ENCODE peak calls at places on chromosomes 6 and 20, in four cellular contexts. One of them, this sample, is unnamed.

GRCh38 chr6:163151212-163151611 is 263.3 kb upstream of the QKI start:
- DNase-seq in AG09319: no peak
- DNase-seq in HFFc6: no peak
- DNase-seq in endothelial cell of umbilical vein: no peak
- DNase-seq in this sample: no peak

GRCh38 chr20:38805502-38805957 is at the start of gene PPP1R16B:
- DNase-seq in AG09319: no peak
- DNase-seq in HFFc6: no peak
- DNase-seq in endothelial cell of umbilical vein: peak; percentile 72
- DNase-seq in this sample: no peak

GRCh38 chr6:166515072-166515810 is 71.2 kb downstream of the RAMACL start:
- DNase-seq in AG09319: peak; percentile 28
- DNase-seq in HFFc6: peak; percentile 83
- DNase-seq in endothelial cell of umbilical vein: peak; percentile 56
- DNase-seq in this sample: peak; percentile 59

GRCh38 chr6:163943647-163944395 is 529.3 kb downstream of the QKI start:
- DNase-seq in AG09319: no peak
- DNase-seq in HFFc6: no peak
- DNase-seq in endothelial cell of umbilical vein: no peak
- DNase-seq in this sample: no peak

GRCh38 chr6:123849406-123849805 is 45.7 kb downstream of the NKAIN2 start:
- DNase-seq in AG09319: no peak
- DNase-seq in HFFc6: no peak
- DNase-seq in endothelial cell of umbilical vein: no peak
- DNase-seq in this sample: no peak

GRCh38 chr6:113318553-113318952 is 538.6 kb upstream of the MARCKS start:
- DNase-seq in AG09319: no peak
- DNase-seq in HFFc6: no peak
- DNase-seq in endothelial cell of umbilical vein: peak; percentile 71
- DNase-seq in this sample: no peak

GRCh38 chr6:30350519-30350918 is 5.6 kb downstream of the RPP21 start:
- DNase-seq in AG09319: no peak
- DNase-seq in HFFc6: no peak
- DNase-seq in endothelial cell of umbilical vein: no peak
- DNase-seq in this sample: no peak

GRCh38 chr20:1301031-1301529 is 27.9 kb downstream of the SDCBP2 start:
- DNase-seq in AG09319: no peak
- DNase-seq in HFFc6: peak; percentile 31
- DNase-seq in endothelial cell of umbilical vein: peak; percentile 64
- DNase-seq in this sample: no peak

GRCh38 chr6:155152211-155153076 is 111.4 kb upstream of the CLDN20 start:
- DNase-seq in AG09319: no peak
- DNase-seq in HFFc6: no peak
- DNase-seq in endothelial cell of umbilical vein: no peak
- DNase-seq in this sample: no peak

GRCh38 chr6:28335564-28336283 is at the start of gene ZSCAN31:
- DNase-seq in AG09319: peak; percentile 91
- DNase-seq in HFFc6: peak; percentile 97
- DNase-seq in endothelial cell of umbilical vein: peak; percentile 98
- DNase-seq in this sample: peak; percentile 98

GRCh38 chr6:139539852-139540251 is 165.4 kb upstream of the CITED2 start:
- DNase-seq in AG09319: peak; percentile 77
- DNase-seq in HFFc6: peak; percentile 95
- DNase-seq in endothelial cell of umbilical vein: peak; percentile 13
- DNase-seq in this sample: peak; percentile 59

GRCh38 chr6:583116-583515 is 73.8 kb downstream of the HUS1B start:
- DNase-seq in AG09319: no peak
- DNase-seq in HFFc6: no peak
- DNase-seq in endothelial cell of umbilical vein: no peak
- DNase-seq in this sample: no peak

GRCh38 chr6:44133981-44134711 is 6.8 kb downstream of the TMEM63B start:
- DNase-seq in AG09319: no peak
- DNase-seq in HFFc6: no peak
- DNase-seq in endothelial cell of umbilical vein: no peak
- DNase-seq in this sample: no peak

GRCh38 chr20:63898882-63899558 is 4.1 kb downstream of the DNAJC5 start:
- DNase-seq in AG09319: no peak
- DNase-seq in HFFc6: no peak
- DNase-seq in endothelial cell of umbilical vein: no peak
- DNase-seq in this sample: no peak

GRCh38 chr6:106530502-106530901 is 98.8 kb downstream of the RTN4IP1 start:
- DNase-seq in AG09319: no peak
- DNase-seq in HFFc6: no peak
- DNase-seq in endothelial cell of umbilical vein: peak; percentile 86
- DNase-seq in this sample: peak; percentile 66

GRCh38 chr6:126631343-126631742 is 291.4 kb downstream of the CENPW start:
- DNase-seq in AG09319: no peak
- DNase-seq in HFFc6: no peak
- DNase-seq in endothelial cell of umbilical vein: no peak
- DNase-seq in this sample: peak; percentile 11

GRCh38 chr6:56806368-56806767 is 148.5 kb upstream of the BEND6 start:
- DNase-seq in AG09319: no peak
- DNase-seq in HFFc6: no peak
- DNase-seq in endothelial cell of umbilical vein: no peak
- DNase-seq in this sample: no peak

GRCh38 chr20:63440366-63440955 is 32.0 kb downstream of the KCNQ2 start:
- DNase-seq in AG09319: no peak
- DNase-seq in HFFc6: no peak
- DNase-seq in endothelial cell of umbilical vein: no peak
- DNase-seq in this sample: no peak

GRCh38 chr20:4150095-4150492 is 134.7 kb upstream of the RNF24 start:
- DNase-seq in AG09319: no peak
- DNase-seq in HFFc6: peak; percentile 30
- DNase-seq in endothelial cell of umbilical vein: peak; percentile 21
- DNase-seq in this sample: no peak

GRCh38 chr6:56911847-56912246 is 43.1 kb upstream of the BEND6 start:
- DNase-seq in AG09319: peak; percentile 27
- DNase-seq in HFFc6: peak; percentile 70
- DNase-seq in endothelial cell of umbilical vein: no peak
- DNase-seq in this sample: peak; percentile 79

GRCh38 chr6:124298682-124299081 is 495.0 kb downstream of the NKAIN2 start:
- DNase-seq in AG09319: no peak
- DNase-seq in HFFc6: no peak
- DNase-seq in endothelial cell of umbilical vein: no peak
- DNase-seq in this sample: no peak

GRCh38 chr20:10992776-10993175 is 319.0 kb upstream of the JAG1 start:
- DNase-seq in AG09319: no peak
- DNase-seq in HFFc6: no peak
- DNase-seq in endothelial cell of umbilical vein: no peak
- DNase-seq in this sample: no peak

GRCh38 chr6:21732731-21733130 is 139.2 kb downstream of the SOX4 start:
- DNase-seq in AG09319: no peak
- DNase-seq in HFFc6: no peak
- DNase-seq in endothelial cell of umbilical vein: no peak
- DNase-seq in this sample: no peak

GRCh38 chr6:34546551-34547321 is 9.4 kb downstream of the SPDEF start:
- DNase-seq in AG09319: no peak
- DNase-seq in HFFc6: no peak
- DNase-seq in endothelial cell of umbilical vein: peak; percentile 18
- DNase-seq in this sample: no peak

GRCh38 chr20:41047975-41048305 is 19.3 kb downstream of the TOP1 start:
- DNase-seq in AG09319: no peak
- DNase-seq in HFFc6: no peak
- DNase-seq in endothelial cell of umbilical vein: no peak
- DNase-seq in this sample: no peak

GRCh38 chr6:144528605-144529425 is 243.7 kb downstream of the UTRN start:
- DNase-seq in AG09319: no peak
- DNase-seq in HFFc6: no peak
- DNase-seq in endothelial cell of umbilical vein: no peak
- DNase-seq in this sample: no peak

GRCh38 chr6:14762077-14762476 is 483.8 kb upstream of the JARID2 start:
- DNase-seq in AG09319: no peak
- DNase-seq in HFFc6: no peak
- DNase-seq in endothelial cell of umbilical vein: no peak
- DNase-seq in this sample: no peak

GRCh38 chr6:152952866-152953509 is 29.9 kb downstream of the FBXO5 start:
- DNase-seq in AG09319: no peak
- DNase-seq in HFFc6: peak; percentile 61
- DNase-seq in endothelial cell of umbilical vein: peak; percentile 55
- DNase-seq in this sample: peak; percentile 16

GRCh38 chr20:20148774-20149173 is 96.4 kb downstream of the CFAP61 start:
- DNase-seq in AG09319: no peak
- DNase-seq in HFFc6: no peak
- DNase-seq in endothelial cell of umbilical vein: no peak
- DNase-seq in this sample: no peak

DNA sequence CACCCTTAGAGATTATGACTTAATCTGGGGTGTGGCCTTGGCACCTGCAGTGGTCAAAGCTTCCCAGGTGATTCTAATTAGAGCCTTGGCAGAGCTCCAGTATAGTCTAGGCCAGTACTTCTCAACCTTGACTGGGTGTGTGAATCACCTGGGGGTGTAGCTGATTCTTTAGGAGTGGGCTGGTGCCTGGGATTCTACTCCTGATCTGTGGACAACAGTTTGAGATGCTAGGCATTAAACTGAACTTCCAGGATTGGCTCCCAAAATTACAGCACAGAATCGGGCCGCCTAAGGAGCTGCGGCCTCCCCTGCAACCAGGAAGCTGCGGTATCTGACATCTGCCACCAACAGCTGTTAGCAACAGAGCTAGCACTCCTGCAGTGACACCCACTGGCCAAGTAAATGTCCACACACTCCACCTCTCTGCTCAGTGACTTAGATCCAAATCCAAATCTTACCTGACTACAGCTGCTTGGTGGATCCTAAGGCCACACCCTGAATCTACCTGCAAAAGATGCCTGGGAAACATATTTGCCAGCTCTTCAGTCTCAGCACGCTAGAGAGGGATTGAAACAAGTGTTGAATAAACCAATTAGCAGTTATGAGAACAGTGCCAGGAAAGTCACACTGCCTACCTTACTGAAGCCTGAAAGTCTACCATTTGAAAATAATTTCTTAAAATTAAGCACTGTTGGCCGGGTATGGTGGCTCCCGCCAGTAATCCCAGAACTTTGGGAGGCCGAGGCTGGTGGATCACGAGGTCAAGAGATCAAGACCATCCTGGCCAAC is 126.7 kb downstream of the UNC5CL start:
- DNase-seq in AG09319: no peak
- DNase-seq in HFFc6: no peak
- DNase-seq in endothelial cell of umbilical vein: peak; percentile 34
- DNase-seq in this sample: peak; percentile 33
- TF ChIP-seq CTCF in AG09319: no peak
- TF ChIP-seq CTCF in HFFc6: peak; percentile 54
- TF ChIP-seq CTCF in endothelial cell of umbilical vein: peak; percentile 35
- TF ChIP-seq CTCF in this sample: peak; percentile 55

DNA sequence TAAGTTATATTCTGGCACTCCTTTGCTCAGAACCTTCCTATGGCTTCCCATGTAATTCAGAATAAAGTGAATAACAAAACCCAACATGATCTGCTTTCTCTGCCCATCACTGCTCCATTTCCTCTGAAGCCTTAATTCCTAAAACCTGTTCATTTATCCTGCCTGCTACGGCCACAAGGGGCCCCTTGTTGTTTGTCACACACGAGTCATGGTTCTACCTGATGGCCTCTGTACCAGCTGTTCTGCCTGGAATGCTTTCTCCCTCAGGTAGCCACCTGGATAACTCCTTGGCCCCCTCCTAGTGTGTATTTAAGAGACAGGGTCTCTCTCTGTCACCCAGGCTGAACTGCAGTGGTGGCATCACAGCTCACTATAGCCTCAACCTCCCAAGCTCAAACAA is 26.8 kb downstream of the ERGIC3 start:
- DNase-seq in AG09319: no peak
- DNase-seq in HFFc6: no peak
- DNase-seq in endothelial cell of umbilical vein: no peak
- DNase-seq in this sample: no peak
- TF ChIP-seq CTCF in AG09319: peak; percentile 4
- TF ChIP-seq CTCF in HFFc6: peak; percentile 40
- TF ChIP-seq CTCF in endothelial cell of umbilical vein: peak; percentile 3
- TF ChIP-seq CTCF in this sample: peak; percentile 27

DNA sequence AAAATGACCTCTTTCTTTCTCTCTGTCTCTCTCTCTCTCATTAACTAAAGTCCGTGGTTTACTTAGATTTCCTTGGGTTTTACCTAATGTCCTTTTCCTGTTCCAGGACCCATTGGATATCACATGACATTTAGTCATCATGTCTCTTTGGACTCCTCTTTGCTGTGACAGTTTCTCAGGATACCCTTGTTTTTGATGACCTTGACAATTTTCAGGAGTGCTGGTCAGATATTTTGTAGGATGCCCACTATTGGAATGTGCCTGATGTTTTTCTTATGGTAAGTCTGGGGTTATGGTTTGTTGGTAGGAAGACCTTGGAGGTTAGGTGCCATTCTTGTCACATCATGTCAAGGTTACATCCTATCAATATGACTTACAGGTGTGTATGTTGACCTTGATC is 199.2 kb upstream of the HTR1E start:
- DNase-seq in AG09319: no peak
- DNase-seq in HFFc6: no peak
- DNase-seq in endothelial cell of umbilical vein: no peak
- DNase-seq in this sample: no peak
- TF ChIP-seq CTCF in AG09319: no peak
- TF ChIP-seq CTCF in HFFc6: no peak
- TF ChIP-seq CTCF in endothelial cell of umbilical vein: no peak
- TF ChIP-seq CTCF in this sample: no peak

GRCh38 chr6:134539865-134540323 is 222.0 kb upstream of the SGK1 start:
- DNase-seq in AG09319: no peak
- DNase-seq in HFFc6: no peak
- DNase-seq in endothelial cell of umbilical vein: no peak
- DNase-seq in this sample: no peak

GRCh38 chr6:134534708-134535149 is 216.8 kb upstream of the SGK1 start:
- DNase-seq in AG09319: no peak
- DNase-seq in HFFc6: peak; percentile 41
- DNase-seq in endothelial cell of umbilical vein: peak; percentile 47
- DNase-seq in this sample: no peak

GRCh38 chr6:134535831-134536230 is 217.9 kb upstream of the SGK1 start:
- DNase-seq in AG09319: no peak
- DNase-seq in HFFc6: no peak
- DNase-seq in endothelial cell of umbilical vein: no peak
- DNase-seq in this sample: no peak

GRCh38 chr6:134533991-134534390 is 216.1 kb upstream of the SGK1 start:
- DNase-seq in AG09319: no peak
- DNase-seq in HFFc6: no peak
- DNase-seq in endothelial cell of umbilical vein: no peak
- DNase-seq in this sample: no peak

DNA sequence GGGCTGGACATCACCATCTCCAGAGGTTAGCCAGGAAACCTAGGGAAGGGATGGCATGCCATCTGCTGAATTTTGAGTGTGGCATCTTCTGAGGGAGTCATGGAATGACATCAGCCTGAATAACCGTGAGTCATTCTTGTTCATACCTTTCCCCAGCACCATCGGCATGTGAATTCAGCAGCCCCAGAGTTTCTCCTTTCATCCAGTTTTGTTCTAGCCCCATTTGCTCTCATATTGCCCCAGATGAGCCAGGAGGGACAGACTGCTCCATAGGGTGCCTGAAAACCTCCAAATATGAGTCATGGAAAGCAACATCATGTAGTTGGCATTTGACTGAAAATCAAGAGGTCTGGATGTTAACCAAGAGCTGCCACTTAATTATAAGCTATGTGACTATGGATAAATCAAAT is 219.2 kb upstream of the SGK1 start:
- DNase-seq in AG09319: peak; percentile 44
- DNase-seq in HFFc6: peak; percentile 97
- DNase-seq in endothelial cell of umbilical vein: no peak
- DNase-seq in this sample: peak; percentile 52
- TF ChIP-seq CTCF in AG09319: no peak
- TF ChIP-seq CTCF in HFFc6: no peak
- TF ChIP-seq CTCF in endothelial cell of umbilical vein: no peak
- TF ChIP-seq CTCF in this sample: no peak